ENCODE peak calls at places on chromosomes 6 and 20, in five cellular contexts. One of them, this sample, is unnamed.

GRCh38 chr6:168034537-168034936 is 37.1 kb downstream of the KIF25 start:
- DNase-seq in astrocyte of the hippocampus: no peak
- DNase-seq in stimulated activated CD4-positive, alpha-beta T cell treated with anti-CD3 and anti-CD28 coated beads, Interleukin-4, amount 100 ng/mL, for 48 hours: no peak
- DNase-seq in OCI-LY7: no peak
- DNase-seq in naive B cell: no peak
- DNase-seq in this sample: no peak

GRCh38 chr20:20051767-20052073 is 546 bp downstream of the CRNKL1 start:
- DNase-seq in astrocyte of the hippocampus: no peak
- DNase-seq in stimulated activated CD4-positive, alpha-beta T cell treated with anti-CD3 and anti-CD28 coated beads, Interleukin-4, amount 100 ng/mL, for 48 hours: no peak
- DNase-seq in OCI-LY7: no peak
- DNase-seq in naive B cell: no peak
- DNase-seq in this sample: no peak

GRCh38 chr6:30759575-30760239 is 15.4 kb upstream of the IER3 start:
- DNase-seq in astrocyte of the hippocampus: peak
- DNase-seq in stimulated activated CD4-positive, alpha-beta T cell treated with anti-CD3 and anti-CD28 coated beads, Interleukin-4, amount 100 ng/mL, for 48 hours: no peak
- DNase-seq in OCI-LY7: no peak
- DNase-seq in naive B cell: no peak
- DNase-seq in this sample: peak

GRCh38 chr6:136506124-136506799 is 44.0 kb downstream of the MAP7 start:
- DNase-seq in astrocyte of the hippocampus: no peak
- DNase-seq in stimulated activated CD4-positive, alpha-beta T cell treated with anti-CD3 and anti-CD28 coated beads, Interleukin-4, amount 100 ng/mL, for 48 hours: no peak
- DNase-seq in OCI-LY7: no peak
- DNase-seq in naive B cell: no peak
- DNase-seq in this sample: no peak

GRCh38 chr6:131381694-131382093 is 191.3 kb upstream of the ARG1 start:
- DNase-seq in astrocyte of the hippocampus: no peak
- DNase-seq in stimulated activated CD4-positive, alpha-beta T cell treated with anti-CD3 and anti-CD28 coated beads, Interleukin-4, amount 100 ng/mL, for 48 hours: no peak
- DNase-seq in OCI-LY7: no peak
- DNase-seq in naive B cell: no peak
- DNase-seq in this sample: no peak

GRCh38 chr6:168265394-168265793 is 54.2 kb downstream of the DACT2 start:
- DNase-seq in astrocyte of the hippocampus: no peak
- DNase-seq in stimulated activated CD4-positive, alpha-beta T cell treated with anti-CD3 and anti-CD28 coated beads, Interleukin-4, amount 100 ng/mL, for 48 hours: no peak
- DNase-seq in OCI-LY7: no peak
- DNase-seq in naive B cell: no peak
- DNase-seq in this sample: no peak

GRCh38 chr6:41430875-41431274 is 95.5 kb downstream of the NCR2 start:
- DNase-seq in astrocyte of the hippocampus: peak
- DNase-seq in stimulated activated CD4-positive, alpha-beta T cell treated with anti-CD3 and anti-CD28 coated beads, Interleukin-4, amount 100 ng/mL, for 48 hours: no peak
- DNase-seq in OCI-LY7: no peak
- DNase-seq in naive B cell: no peak
- DNase-seq in this sample: peak

GRCh38 chr20:36543187-36544133 is 2.1 kb downstream of the MYL9 start:
- DNase-seq in astrocyte of the hippocampus: peak
- DNase-seq in stimulated activated CD4-positive, alpha-beta T cell treated with anti-CD3 and anti-CD28 coated beads, Interleukin-4, amount 100 ng/mL, for 48 hours: no peak
- DNase-seq in OCI-LY7: no peak
- DNase-seq in naive B cell: no peak
- DNase-seq in this sample: peak

GRCh38 chr6:163554663-163555062 is 140.1 kb downstream of the QKI start:
- DNase-seq in astrocyte of the hippocampus: peak
- DNase-seq in stimulated activated CD4-positive, alpha-beta T cell treated with anti-CD3 and anti-CD28 coated beads, Interleukin-4, amount 100 ng/mL, for 48 hours: peak
- DNase-seq in OCI-LY7: peak
- DNase-seq in naive B cell: peak
- DNase-seq in this sample: no peak

GRCh38 chr6:34447915-34448314 is 18.0 kb upstream of the PACSIN1 start:
- DNase-seq in astrocyte of the hippocampus: no peak
- DNase-seq in stimulated activated CD4-positive, alpha-beta T cell treated with anti-CD3 and anti-CD28 coated beads, Interleukin-4, amount 100 ng/mL, for 48 hours: no peak
- DNase-seq in OCI-LY7: peak
- DNase-seq in naive B cell: no peak
- DNase-seq in this sample: no peak

GRCh38 chr6:51432481-51432880 is 613.8 kb downstream of the TFAP2B start:
- DNase-seq in astrocyte of the hippocampus: no peak
- DNase-seq in stimulated activated CD4-positive, alpha-beta T cell treated with anti-CD3 and anti-CD28 coated beads, Interleukin-4, amount 100 ng/mL, for 48 hours: no peak
- DNase-seq in OCI-LY7: no peak
- DNase-seq in naive B cell: no peak
- DNase-seq in this sample: no peak

GRCh38 chr20:37394543-37395410 is 48.8 kb downstream of the SRC start:
- DNase-seq in astrocyte of the hippocampus: no peak
- DNase-seq in stimulated activated CD4-positive, alpha-beta T cell treated with anti-CD3 and anti-CD28 coated beads, Interleukin-4, amount 100 ng/mL, for 48 hours: no peak
- DNase-seq in OCI-LY7: no peak
- DNase-seq in naive B cell: no peak
- DNase-seq in this sample: no peak

GRCh38 chr6:169647637-169648036 is 54.2 kb downstream of the WDR27 start:
- DNase-seq in astrocyte of the hippocampus: no peak
- DNase-seq in stimulated activated CD4-positive, alpha-beta T cell treated with anti-CD3 and anti-CD28 coated beads, Interleukin-4, amount 100 ng/mL, for 48 hours: no peak
- DNase-seq in OCI-LY7: no peak
- DNase-seq in naive B cell: no peak
- DNase-seq in this sample: no peak

GRCh38 chr6:157233156-157233555 is 90.2 kb downstream of the TMEM242 start:
- DNase-seq in astrocyte of the hippocampus: no peak
- DNase-seq in stimulated activated CD4-positive, alpha-beta T cell treated with anti-CD3 and anti-CD28 coated beads, Interleukin-4, amount 100 ng/mL, for 48 hours: no peak
- DNase-seq in OCI-LY7: no peak
- DNase-seq in naive B cell: no peak
- DNase-seq in this sample: no peak

GRCh38 chr6:78835817-78836216 is 31.5 kb upstream of the IRAK1BP1 start:
- DNase-seq in astrocyte of the hippocampus: peak
- DNase-seq in stimulated activated CD4-positive, alpha-beta T cell treated with anti-CD3 and anti-CD28 coated beads, Interleukin-4, amount 100 ng/mL, for 48 hours: no peak
- DNase-seq in OCI-LY7: no peak
- DNase-seq in naive B cell: no peak
- DNase-seq in this sample: no peak

GRCh38 chr6:156509496-156509895 is 267.7 kb upstream of the ARID1B start:
- DNase-seq in astrocyte of the hippocampus: no peak
- DNase-seq in stimulated activated CD4-positive, alpha-beta T cell treated with anti-CD3 and anti-CD28 coated beads, Interleukin-4, amount 100 ng/mL, for 48 hours: no peak
- DNase-seq in OCI-LY7: no peak
- DNase-seq in naive B cell: no peak
- DNase-seq in this sample: no peak

GRCh38 chr6:3085074-3085473 is 16.8 kb downstream of the RIPK1 start:
- DNase-seq in astrocyte of the hippocampus: no peak
- DNase-seq in stimulated activated CD4-positive, alpha-beta T cell treated with anti-CD3 and anti-CD28 coated beads, Interleukin-4, amount 100 ng/mL, for 48 hours: no peak
- DNase-seq in OCI-LY7: no peak
- DNase-seq in naive B cell: no peak
- DNase-seq in this sample: no peak

GRCh38 chr6:169832247-169832948 is 81.0 kb downstream of the ERMARD start:
- DNase-seq in astrocyte of the hippocampus: no peak
- DNase-seq in stimulated activated CD4-positive, alpha-beta T cell treated with anti-CD3 and anti-CD28 coated beads, Interleukin-4, amount 100 ng/mL, for 48 hours: no peak
- DNase-seq in OCI-LY7: no peak
- DNase-seq in naive B cell: no peak
- DNase-seq in this sample: no peak

GRCh38 chr20:12798286-12798685 is 210.5 kb upstream of the SPTLC3 start:
- DNase-seq in astrocyte of the hippocampus: no peak
- DNase-seq in stimulated activated CD4-positive, alpha-beta T cell treated with anti-CD3 and anti-CD28 coated beads, Interleukin-4, amount 100 ng/mL, for 48 hours: no peak
- DNase-seq in OCI-LY7: no peak
- DNase-seq in naive B cell: no peak
- DNase-seq in this sample: no peak

This sample was measured in T1000.